ENCODE peak calls at places on chromosome 12, in eight cellular contexts. Z is EH; J is T-cell; W is SW480; L is substantia nigra; F is NCI-H1092 treated with DMSO at 0.1 percent for 48 hours; G is SK-N-MC; B is stimulated activated CD8-positive, alpha-beta memory T cell treated with anti-CD3 and anti-CD28 coated beads, Interleukin-7, amount 100 ng/mL, for 1 hour. H is an unnamed sample.

GRCh38 chr12:92396647-92397258 is 251.1 kb upstream of the BTG1 start:
- DNase-seq in Z (peak), J (no peak), W (no peak), L (no peak), F (no peak), G (no peak), B (no peak), H (no peak)

GRCh38 chr12:84779169-84779568 is 133.4 kb downstream of the SLC6A15 start:
- DNase-seq in Z (peak), J (no peak), W (no peak), L (no peak), F (no peak), G (no peak), B (no peak), H (no peak)

GRCh38 chr12:19946549-19946948 is 421.8 kb upstream of the PDE3A start:
- DNase-seq in Z (peak), J (no peak), W (peak), L (no peak), F (no peak), G (no peak), B (no peak), H (no peak)

GRCh38 chr12:125634813-125635212 is 569.6 kb downstream of the AACS start:
- DNase-seq in Z (no peak), J (no peak), W (no peak), L (no peak), F (no peak), G (no peak), B (no peak), H (no peak)

GRCh38 chr12:57239587-57240068 is 10.1 kb downstream of the SHMT2 start:
- DNase-seq in Z (peak), J (no peak), W (peak), L (no peak), F (peak), G (no peak), B (no peak), H (no peak)

GRCh38 chr12:68406134-68406576 is 74.0 kb upstream of the MDM1 start:
- DNase-seq in Z (peak), J (no peak), W (no peak), L (peak), F (peak), G (no peak), B (no peak), H (no peak)

GRCh38 chr12:113019045-113019444 is 37.5 kb upstream of the DTX1 start:
- DNase-seq in Z (peak), J (no peak), W (peak), L (no peak), F (peak), G (no peak), B (no peak), H (no peak)

GRCh38 chr12:55703976-55704761 is 3.5 kb downstream of the ITGA7 start:
- DNase-seq in Z (no peak), J (no peak), W (no peak), L (no peak), F (no peak), G (no peak), B (no peak), H (no peak)

GRCh38 chr12:10122689-10123088 is 7.3 kb downstream of the CLEC7A start:
- DNase-seq in Z (no peak), J (no peak), W (no peak), L (no peak), F (no peak), G (no peak), B (no peak), H (no peak)

GRCh38 chr12:116540617-116541152 is 18.5 kb upstream of the MAP1LC3B2 start:
- DNase-seq in Z (no peak), J (no peak), W (no peak), L (no peak), F (no peak), G (no peak), B (no peak), H (no peak)

GRCh38 chr12:68440068-68440581 is 108.0 kb upstream of the MDM1 start:
- DNase-seq in Z (peak), J (no peak), W (no peak), L (no peak), F (no peak), G (no peak), B (no peak), H (no peak)

GRCh38 chr12:130087222-130087621 is 75.0 kb upstream of the FZD10 start:
- DNase-seq in Z (no peak), J (peak), W (peak), L (no peak), F (no peak), G (no peak), B (no peak), H (no peak)

GRCh38 chr12:52821826-52822660 is 8.1 kb upstream of the KRT4 start:
- DNase-seq in Z (peak), J (no peak), W (peak), L (no peak), F (no peak), G (no peak), B (no peak), H (no peak)

GRCh38 chr12:67498981-67499380 is 149.6 kb upstream of the DYRK2 start:
- DNase-seq in Z (peak), J (no peak), W (no peak), L (no peak), F (no peak), G (no peak), B (no peak), H (no peak)

GRCh38 chr12:49708851-49709250 is 1.6 kb upstream of the FMNL3 start:
- DNase-seq in Z (peak), J (no peak), W (no peak), L (no peak), F (no peak), G (no peak), B (no peak), H (no peak)

GRCh38 chr12:47828967-47829482 is 9.3 kb upstream of the HDAC7 start:
- DNase-seq in Z (peak), J (no peak), W (peak), L (no peak), F (no peak), G (no peak), B (no peak), H (peak)

GRCh38 chr12:118874698-118875548 is 106.4 kb upstream of the SRRM4 start:
- DNase-seq in Z (no peak), J (no peak), W (peak), L (no peak), F (no peak), G (no peak), B (no peak), H (no peak)

GRCh38 chr12:27772328-27773049 is 7.5 kb upstream of the KLHL42 start:
- DNase-seq in Z (peak), J (no peak), W (peak), L (no peak), F (no peak), G (no peak), B (no peak), H (no peak)

GRCh38 chr12:94841171-94841570 is 162.3 kb downstream of the NDUFA12 start:
- DNase-seq in Z (no peak), J (no peak), W (no peak), L (no peak), F (peak), G (no peak), B (no peak), H (no peak)

GRCh38 chr12:47773062-47773857 is at the start of gene SLC48A1:
- DNase-seq in Z (peak), J (peak), W (peak), L (peak), F (peak), G (no peak), B (peak), H (peak)

GRCh38 chr12:464484-465267 is 4.9 kb downstream of the B4GALNT3 start:
- DNase-seq in Z (no peak), J (no peak), W (peak), L (no peak), F (peak), G (no peak), B (no peak), H (no peak)

GRCh38 chr12:111366075-111366474 is 2.8 kb downstream of the PHETA1 start:
- DNase-seq in Z (no peak), J (no peak), W (no peak), L (no peak), F (no peak), G (no peak), B (no peak), H (no peak)

GRCh38 chr12:80721326-80721725 is 4.6 kb downstream of the MYF5 start:
- DNase-seq in Z (no peak), J (no peak), W (no peak), L (no peak), F (no peak), G (no peak), B (no peak), H (no peak)

GRCh38 chr12:68334136-68334535 is 2.0 kb upstream of the MDM1 start:
- DNase-seq in Z (no peak), J (peak), W (peak), L (no peak), F (peak), G (no peak), B (no peak), H (no peak)

GRCh38 chr12:27868165-27868564 is 88.1 kb upstream of the MANSC4 start:
- DNase-seq in Z (peak), J (no peak), W (no peak), L (no peak), F (no peak), G (no peak), B (no peak), H (no peak)

GRCh38 chr12:127351481-127352010 is 915.4 kb upstream of the TMEM132C start:
- DNase-seq in Z (no peak), J (no peak), W (no peak), L (no peak), F (no peak), G (no peak), B (no peak), H (peak)

GRCh38 chr12:91565246-91565645 is 382.6 kb upstream of the DCN start:
- DNase-seq in Z (no peak), J (no peak), W (no peak), L (no peak), F (no peak), G (no peak), B (no peak), H (no peak)

GRCh38 chr12:2415568-2415944 is 362.8 kb downstream of the CACNA1C start:
- DNase-seq in Z (no peak), J (no peak), W (no peak), L (no peak), F (no peak), G (no peak), B (no peak), H (no peak)

GRCh38 chr12:75658826-75659823 is 147.7 kb upstream of the KRR1 start:
- DNase-seq in Z (peak), J (no peak), W (peak), L (no peak), F (peak), G (no peak), B (no peak), H (peak)

GRCh38 chr12:7884687-7885086 is 12.0 kb upstream of the SLC2A14 start:
- DNase-seq in Z (peak), J (no peak), W (no peak), L (no peak), F (no peak), G (no peak), B (no peak), H (no peak)

GRCh38 chr12:93593833-93594232 is 21.4 kb downstream of the SOCS2 start:
- DNase-seq in Z (no peak), J (no peak), W (no peak), L (no peak), F (no peak), G (no peak), B (no peak), H (no peak)

GRCh38 chr12:116736962-116737773 is 701 bp downstream of the SPRING1 start:
- DNase-seq in Z (peak), J (no peak), W (no peak), L (no peak), F (no peak), G (no peak), B (no peak), H (peak)